ENCODE peak calls at places on chromosomes 4 and X, in four cellular contexts. One of them, this sample, is unnamed.

GRCh38 chrX:119809185-119809666 is 17.8 kb upstream of the RPL39 start:
- DNase-seq in lung: no peak
- DNase-seq in fibroblast of lung: peak; percentile 42
- DNase-seq in prostate gland: no peak
- DNase-seq in this sample: no peak

GRCh38 chrX:107628662-107629532 is 587 bp downstream of the PRPS1 start:
- DNase-seq in lung: peak; percentile 32
- DNase-seq in prostate gland: peak; percentile 8
- DNase-seq in fibroblast of lung: peak; percentile 33
- DNase-seq in this sample: no peak

GRCh38 chr4:106266201-106266600 is 49.8 kb downstream of the TBCK start:
- DNase-seq in lung: no peak
- DNase-seq in prostate gland: no peak
- DNase-seq in fibroblast of lung: peak; percentile 50
- DNase-seq in this sample: no peak

GRCh38 chrX:154655346-154655745 is 2.0 kb upstream of the CTAG2 start:
- DNase-seq in lung: no peak
- DNase-seq in fibroblast of lung: no peak
- DNase-seq in prostate gland: no peak
- DNase-seq in this sample: no peak

GRCh38 chr4:24662065-24662464 is 77.7 kb upstream of the DHX15 start:
- DNase-seq in prostate gland: no peak
- DNase-seq in fibroblast of lung: no peak
- DNase-seq in lung: no peak
- DNase-seq in this sample: no peak

GRCh38 chr4:91325495-91325894 is 978.3 kb upstream of the GRID2 start:
- DNase-seq in lung: no peak
- DNase-seq in prostate gland: no peak
- DNase-seq in fibroblast of lung: peak; percentile 77
- DNase-seq in this sample: peak; percentile 8

GRCh38 chr4:152039085-152039484 is 278.3 kb upstream of the GATB start:
- DNase-seq in fibroblast of lung: peak; percentile 89
- DNase-seq in lung: no peak
- DNase-seq in prostate gland: no peak
- DNase-seq in this sample: no peak

GRCh38 chr4:67658302-67658701 is 42.7 kb downstream of the UBA6 start:
- DNase-seq in lung: no peak
- DNase-seq in prostate gland: no peak
- DNase-seq in fibroblast of lung: no peak
- DNase-seq in this sample: no peak

GRCh38 chr4:14091966-14092365 is 464.4 kb upstream of the BOD1L1 start:
- DNase-seq in prostate gland: no peak
- DNase-seq in lung: no peak
- DNase-seq in fibroblast of lung: peak; percentile 9
- DNase-seq in this sample: no peak

GRCh38 chr4:2085496-2085901 is 26.4 kb downstream of the NAT8L start:
- DNase-seq in prostate gland: no peak
- DNase-seq in lung: no peak
- DNase-seq in fibroblast of lung: no peak
- DNase-seq in this sample: no peak

GRCh38 chr4:88659061-88659889 is 38.4 kb downstream of the NAP1L5 start:
- DNase-seq in prostate gland: peak; percentile 58
- DNase-seq in fibroblast of lung: peak; percentile 71
- DNase-seq in lung: peak; percentile 44
- DNase-seq in this sample: peak; percentile 55

GRCh38 chr4:3677671-3678070 is 88.5 kb upstream of the ADRA2C start:
- DNase-seq in prostate gland: no peak
- DNase-seq in fibroblast of lung: no peak
- DNase-seq in lung: no peak
- DNase-seq in this sample: no peak

GRCh38 chr4:113607998-113608397 is 153.5 kb downstream of the CAMK2D start:
- DNase-seq in prostate gland: no peak
- DNase-seq in lung: no peak
- DNase-seq in fibroblast of lung: no peak
- DNase-seq in this sample: no peak

GRCh38 chr4:39614487-39615162 is 24.0 kb downstream of the SMIM14 start:
- DNase-seq in prostate gland: no peak
- DNase-seq in fibroblast of lung: peak; percentile 93
- DNase-seq in lung: no peak
- DNase-seq in this sample: no peak

GRCh38 chr4:184957451-184958115 is 60.7 kb upstream of the HELT start:
- DNase-seq in lung: no peak
- DNase-seq in fibroblast of lung: no peak
- DNase-seq in prostate gland: no peak
- DNase-seq in this sample: no peak

GRCh38 chr4:151276787-151277557 is at the start of gene PRSS48:
- DNase-seq in prostate gland: peak; percentile 22
- DNase-seq in fibroblast of lung: peak; percentile 39
- DNase-seq in lung: peak; percentile 36
- DNase-seq in this sample: peak; percentile 24

GRCh38 chrX:68416592-68416991 is 16.7 kb downstream of the OPHN1 start:
- DNase-seq in fibroblast of lung: peak; percentile 68
- DNase-seq in lung: no peak
- DNase-seq in prostate gland: no peak
- DNase-seq in this sample: no peak

GRCh38 chr4:47814896-47815295 is 23.0 kb downstream of the CORIN start:
- DNase-seq in lung: no peak
- DNase-seq in prostate gland: no peak
- DNase-seq in fibroblast of lung: no peak
- DNase-seq in this sample: no peak

GRCh38 chr4:75844151-75844662 is 58.0 kb downstream of the PPEF2 start:
- DNase-seq in prostate gland: no peak
- DNase-seq in lung: no peak
- DNase-seq in fibroblast of lung: peak; percentile 96
- DNase-seq in this sample: no peak

GRCh38 chr4:8892556-8893226 is 21.1 kb upstream of the HMX1 start:
- DNase-seq in fibroblast of lung: no peak
- DNase-seq in lung: no peak
- DNase-seq in prostate gland: no peak
- DNase-seq in this sample: no peak

GRCh38 chrX:108735087-108735679 is 1.2 kb downstream of the IRS4 start:
- DNase-seq in fibroblast of lung: no peak
- DNase-seq in lung: no peak
- DNase-seq in prostate gland: peak; percentile 7
- DNase-seq in this sample: no peak

GRCh38 chrX:13216139-13216538 is 103.7 kb downstream of the ATXN3L start:
- DNase-seq in prostate gland: no peak
- DNase-seq in lung: no peak
- DNase-seq in fibroblast of lung: peak; percentile 64
- DNase-seq in this sample: no peak

GRCh38 chr4:101258782-101259353 is 88.5 kb downstream of the PPP3CA start:
- DNase-seq in fibroblast of lung: peak; percentile 45
- DNase-seq in prostate gland: no peak
- DNase-seq in lung: no peak
- DNase-seq in this sample: no peak

GRCh38 chr4:139933541-139933940 is 220.4 kb downstream of the MAML3 start:
- DNase-seq in fibroblast of lung: no peak
- DNase-seq in prostate gland: no peak
- DNase-seq in lung: no peak
- DNase-seq in this sample: no peak

GRCh38 chr4:130043796-130044195 is 947.8 kb downstream of the C4orf33 start:
- DNase-seq in fibroblast of lung: peak; percentile 3
- DNase-seq in lung: no peak
- DNase-seq in prostate gland: no peak
- DNase-seq in this sample: no peak

DNA sequence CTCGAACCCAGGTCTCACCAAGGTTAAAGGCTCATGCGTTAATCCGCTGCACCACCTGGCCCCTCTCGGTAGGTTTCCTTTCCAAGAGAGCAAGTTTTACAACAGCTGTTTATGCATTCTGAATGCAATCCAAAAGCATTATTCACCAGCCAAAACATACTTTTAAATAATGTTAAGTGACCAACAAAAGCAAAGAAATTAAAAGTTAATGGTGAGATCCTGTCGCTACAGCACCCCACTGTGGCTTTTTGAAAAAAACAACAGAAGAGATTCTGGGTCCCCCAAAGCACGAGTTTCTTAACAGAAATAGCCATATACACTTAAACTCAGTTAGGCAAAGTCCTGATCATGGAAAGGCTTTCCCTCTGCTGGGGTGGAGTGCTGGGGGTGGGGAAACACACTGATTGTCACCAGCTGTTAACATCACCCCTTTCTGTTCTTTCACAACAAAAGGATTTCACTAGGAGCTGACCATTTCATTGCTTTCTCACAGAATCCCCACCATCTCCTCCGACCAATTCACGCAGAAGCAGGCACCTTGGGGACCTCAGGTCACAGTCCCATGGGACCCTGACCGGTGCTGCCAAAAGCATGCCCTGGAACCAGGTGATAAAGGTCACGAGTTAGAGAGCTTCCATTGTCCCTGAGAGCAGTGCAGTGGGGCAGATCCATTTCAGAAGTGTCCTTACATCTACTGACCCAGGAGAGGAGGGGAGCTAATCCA is 51.2 kb downstream of the ZNF827 start:
- DNase-seq in fibroblast of lung: peak; percentile 77
- DNase-seq in prostate gland: peak; percentile 17
- DNase-seq in lung: no peak
- DNase-seq in this sample: no peak
- TF ChIP-seq CTCF in fibroblast of lung: peak; percentile 17
- TF ChIP-seq CTCF in prostate gland: no peak
- TF ChIP-seq CTCF in lung: no peak
- TF ChIP-seq CTCF in this sample: no peak

GRCh38 chr4:7398788-7399432 is 35.8 kb downstream of the PSAPL1 start:
- DNase-seq in prostate gland: no peak
- DNase-seq in fibroblast of lung: no peak
- DNase-seq in lung: no peak
- DNase-seq in this sample: no peak
- H3K4me1 ChIP-seq in prostate gland: no peaks in the 10 kb centered on the region
- H3K4me1 ChIP-seq in fibroblast of lung: no peaks in the 10 kb centered on the region
- H3K4me1 ChIP-seq in lung: no peaks in the 10 kb centered on the region
- H3K4me1 ChIP-seq in this sample: peaks cover 12% of the 10 kb centered on the region

DNA sequence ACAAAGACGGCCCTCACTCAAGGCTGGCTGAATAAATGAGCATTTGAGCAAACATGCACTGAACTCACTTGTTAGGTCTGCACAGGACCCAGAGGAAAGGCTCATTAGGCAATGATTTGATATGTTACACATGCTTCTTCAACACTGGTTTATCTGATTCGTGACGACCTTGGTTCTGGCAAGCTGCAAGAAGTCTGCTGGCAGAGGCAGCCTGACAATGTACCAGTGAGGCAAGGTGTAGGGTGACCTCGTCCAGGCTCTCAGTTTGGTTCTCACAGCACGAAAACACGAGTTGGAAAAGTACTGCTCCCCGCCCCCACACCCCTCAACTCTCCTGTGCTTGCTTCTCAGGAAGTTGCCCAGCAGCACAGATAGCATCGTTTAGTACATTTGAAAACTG is 63.1 kb upstream of the CITED1 start:
- DNase-seq in prostate gland: no peak
- DNase-seq in lung: no peak
- DNase-seq in fibroblast of lung: no peak
- DNase-seq in this sample: no peak
- H3K27me3 ChIP-seq in prostate gland: no peaks in the 10 kb centered on the region
- H3K27me3 ChIP-seq in lung: no peaks in the 10 kb centered on the region
- H3K27me3 ChIP-seq in fibroblast of lung: no peaks in the 10 kb centered on the region
- H3K27me3 ChIP-seq in this sample: no peaks in the 10 kb centered on the region

DNA sequence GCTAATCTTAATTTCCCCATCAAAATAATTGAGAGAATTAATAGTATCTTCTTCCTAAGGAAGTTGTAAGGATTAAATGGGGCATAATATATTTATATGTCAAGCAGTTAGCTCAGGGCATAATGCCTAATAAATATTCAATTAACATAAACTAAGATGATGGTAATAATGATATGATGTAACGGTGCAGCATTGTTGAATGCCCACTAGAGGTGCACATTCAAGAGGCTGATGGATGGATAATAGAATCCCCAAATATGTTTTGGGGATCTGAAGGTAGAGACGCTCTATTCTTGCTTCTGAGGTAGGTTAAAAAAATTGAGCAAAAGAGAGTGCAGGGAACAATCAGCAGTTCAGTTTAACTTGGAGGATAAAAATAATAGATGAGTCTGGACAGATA is 37.1 kb downstream of the ATOH1 start:
- DNase-seq in prostate gland: no peak
- DNase-seq in lung: no peak
- DNase-seq in fibroblast of lung: no peak
- DNase-seq in this sample: no peak
- TF ChIP-seq CTCF in prostate gland: no peak
- TF ChIP-seq CTCF in lung: no peak
- TF ChIP-seq CTCF in fibroblast of lung: no peak
- TF ChIP-seq CTCF in this sample: no peak

GRCh38 chr4:153542835-153543234 is 76.7 kb downstream of the TMEM131L start:
- DNase-seq in lung: no peak
- DNase-seq in prostate gland: no peak
- DNase-seq in fibroblast of lung: no peak
- DNase-seq in this sample: no peak

GRCh38 chr4:153539058-153539826 is 73.1 kb downstream of the TMEM131L start:
- DNase-seq in fibroblast of lung: no peak
- DNase-seq in lung: no peak
- DNase-seq in prostate gland: no peak
- DNase-seq in this sample: no peak

GRCh38 chr4:153541426-153542096 is 75.4 kb downstream of the TMEM131L start:
- DNase-seq in prostate gland: no peak
- DNase-seq in fibroblast of lung: peak; percentile 97
- DNase-seq in lung: no peak
- DNase-seq in this sample: no peak

GRCh38 chr4:153543351-153543750 is 77.2 kb downstream of the TMEM131L start:
- DNase-seq in prostate gland: no peak
- DNase-seq in fibroblast of lung: no peak
- DNase-seq in lung: no peak
- DNase-seq in this sample: no peak

GRCh38 chr4:153542131-153542530 is 76.0 kb downstream of the TMEM131L start:
- DNase-seq in lung: no peak
- DNase-seq in prostate gland: no peak
- DNase-seq in fibroblast of lung: no peak
- DNase-seq in this sample: no peak
- H3K4me1 ChIP-seq in lung: peaks cover 7% of the 10 kb centered on the region
- H3K4me1 ChIP-seq in prostate gland: no peaks in the 10 kb centered on the region
- H3K4me1 ChIP-seq in fibroblast of lung: peaks cover 4% of the 10 kb centered on the region
- H3K4me1 ChIP-seq in this sample: peaks cover 44% of the 10 kb centered on the region

DNA sequence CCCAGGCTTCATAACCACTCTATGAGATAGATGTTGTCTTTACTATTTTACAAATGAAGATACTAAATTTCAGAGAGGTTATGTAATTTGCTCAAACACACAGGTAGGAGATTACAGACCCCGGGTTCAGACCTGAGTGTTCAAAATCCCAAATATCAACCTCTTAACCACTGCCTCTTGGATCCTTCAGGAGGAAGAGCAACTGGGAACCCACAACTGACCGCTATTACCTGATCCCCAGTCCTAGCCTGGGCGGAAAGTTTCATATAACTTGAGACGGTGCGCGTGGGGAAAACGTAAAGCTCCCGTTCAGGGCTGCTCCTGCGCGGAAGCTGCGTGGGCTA is 8.9 kb upstream of the PRDM8 start:
- DNase-seq in prostate gland: no peak
- DNase-seq in fibroblast of lung: no peak
- DNase-seq in lung: no peak
- DNase-seq in this sample: no peak
- H3K27me3 ChIP-seq in prostate gland: no peaks in the 10 kb centered on the region
- H3K27me3 ChIP-seq in fibroblast of lung: no peaks in the 10 kb centered on the region
- H3K27me3 ChIP-seq in lung: peaks cover 4% of the 10 kb centered on the region
- H3K27me3 ChIP-seq in this sample: no peaks in the 10 kb centered on the region

This sample was measured in tibial nerve.